ENCODE peak calls at places on chromosome 13, in five cellular contexts. D is lung, P is germinal center, O is amniotic epithelial cell, Q is hypothalamus. G is an unnamed sample.

GRCh38 chr13:85618514-85618913 is 180.7 kb downstream of the SLITRK6 start:
- DNase-seq in O (no peak), Q (no peak), D (no peak), P (no peak), G (no peak)

GRCh38 chr13:113192279-113192678 is 16.2 kb downstream of the PCID2 start:
- DNase-seq in P (no peak), Q (no peak), D (no peak), O (no peak), G (no peak)

GRCh38 chr13:73952683-73953082 is 181.5 kb downstream of the KLF12 start:
- DNase-seq in P (no peak), O (peak; percentile 11), D (no peak), Q (no peak), G (no peak)

GRCh38 chr13:112965573-112966115 is 3.4 kb upstream of the MCF2L start:
- DNase-seq in D (no peak), O (no peak), Q (no peak), P (no peak), G (no peak)

GRCh38 chr13:111347438-111347837 is 27.0 kb downstream of the TEX29 start:
- DNase-seq in D (peak; percentile 19), Q (no peak), O (no peak), P (no peak), G (peak; percentile 66)

GRCh38 chr13:110649551-110649950 is 34.2 kb downstream of the NAXD start:
- DNase-seq in Q (no peak), O (no peak), D (no peak), P (no peak), G (no peak)

GRCh38 chr13:91154553-91154952 is 192.9 kb upstream of the MIR17HG start:
- DNase-seq in D (no peak), P (no peak), Q (no peak), O (peak; percentile 7), G (no peak)

GRCh38 chr13:36919833-36920611 is at the start of gene SMAD9:
- DNase-seq in Q (peak; percentile 51), O (peak; percentile 64), D (peak; percentile 62), P (peak; percentile 33), G (no peak)

GRCh38 chr13:110924639-110924934 is 9.7 kb upstream of the ANKRD10 start:
- DNase-seq in Q (no peak), P (no peak), O (no peak), D (no peak), G (no peak)

GRCh38 chr13:38759390-38759789 is 72.5 kb downstream of the FREM2 start:
- DNase-seq in D (no peak), P (no peak), O (no peak), Q (no peak), G (no peak)